ENCODE peak calls at places on chromosomes 12 and 14, in seven cellular contexts. A is AG10803; P is ascending aorta; F is neural crest cell; J is activated B cell treated with CpG ODN at 0.5 μM for 24 hours; S is CD8-positive, alpha-beta T cell; O is IMR-90. X is an unnamed sample.

GRCh38 chr12:129202109-129202814 is 349.0 kb downstream of the GLT1D1 start:
- DNase-seq in S (no peak), J (no peak), P (no peak), A (no peak), O (no peak), F (no peak), X (no peak)

GRCh38 chr12:102063066-102063465 is 1.3 kb upstream of the WASHC3 start:
- DNase-seq in S (no peak), A (no peak), F (no peak), P (no peak), O (no peak), J (no peak), X (no peak)

GRCh38 chr14:22850944-22851790 is 14.8 kb downstream of the MMP14 start:
- DNase-seq in S (no peak), F (no peak), A (peak; percentile 99), O (peak; percentile 98), P (peak; percentile 80), J (no peak), X (no peak)

GRCh38 chr12:16090974-16091373 is 179.8 kb downstream of the DERA start:
- DNase-seq in S (no peak), A (no peak), F (no peak), J (no peak), P (no peak), O (no peak), X (no peak)

GRCh38 chr14:91377700-91378652 is 39.6 kb downstream of the CCDC88C start:
- DNase-seq in P (no peak), J (no peak), F (no peak), O (no peak), S (no peak), A (peak; percentile 38), X (no peak)

GRCh38 chr12:110960795-110961194 is 40.4 kb upstream of the MYL2 start:
- DNase-seq in J (no peak), A (no peak), F (no peak), P (no peak), O (no peak), S (no peak), X (no peak)

GRCh38 chr12:4855121-4855924 is 54.4 kb upstream of the KCNA1 start:
- DNase-seq in A (peak; percentile 79), O (peak; percentile 72), F (peak; percentile 62), P (no peak), J (no peak), S (peak; percentile 33), X (peak; percentile 58)

GRCh38 chr12:43884683-43885410 is 49.0 kb downstream of the TMEM117 start:
- DNase-seq in P (no peak), O (no peak), F (no peak), J (no peak), A (no peak), S (no peak), X (no peak)

GRCh38 chr14:26206640-26207039 is 391.2 kb downstream of the NOVA1 start:
- DNase-seq in F (no peak), P (no peak), A (no peak), J (no peak), S (no peak), O (no peak), X (no peak)

GRCh38 chr14:24310666-24311604 is at the start of gene LTB4R:
- DNase-seq in J (peak; percentile 73), F (no peak), P (no peak), S (peak; percentile 55), O (peak; percentile 73), A (peak; percentile 71), X (no peak)

GRCh38 chr14:79551591-79551990 is 659.7 kb downstream of the DIO2 start:
- DNase-seq in F (no peak), O (no peak), P (no peak), A (no peak), J (no peak), S (no peak), X (no peak)

GRCh38 chr12:124599074-124599999 is 31.9 kb upstream of the NCOR2 start:
- DNase-seq in J (no peak), P (no peak), O (peak; percentile 45), F (no peak), A (peak; percentile 72), S (no peak), X (no peak)

GRCh38 chr12:2194060-2194459 is 141.3 kb downstream of the CACNA1C start:
- DNase-seq in F (no peak), S (no peak), O (no peak), P (no peak), J (no peak), A (no peak), X (no peak)

GRCh38 chr12:125435871-125436270 is 370.6 kb downstream of the AACS start:
- DNase-seq in J (no peak), F (no peak), S (no peak), O (no peak), P (no peak), A (no peak), X (no peak)

GRCh38 chr14:64792231-64792630 is 87.5 kb downstream of the SPTB start:
- DNase-seq in O (no peak), J (no peak), P (no peak), A (no peak), F (no peak), S (no peak), X (no peak)

GRCh38 chr14:54593860-54594259 is 26.9 kb downstream of the SAMD4A start:
- DNase-seq in J (no peak), S (no peak), A (no peak), F (no peak), P (no peak), O (peak; percentile 72), X (no peak)

GRCh38 chr12:2163172-2163927 is 110.6 kb downstream of the CACNA1C start:
- DNase-seq in O (peak; percentile 98), S (no peak), P (peak; percentile 53), J (no peak), F (no peak), A (peak; percentile 96), X (no peak)

GRCh38 chr12:41972196-41972994 is 172.3 kb downstream of the GXYLT1 start:
- DNase-seq in S (no peak), F (no peak), P (no peak), O (no peak), A (no peak), J (no peak), X (no peak)

GRCh38 chr12:105060715-105061378 is 23.4 kb downstream of the ALDH1L2 start:
- DNase-seq in F (no peak), S (no peak), J (no peak), P (no peak), A (no peak), O (no peak), X (no peak)

GRCh38 chr12:108260039-108260438 is 79.1 kb downstream of the CMKLR1 start:
- DNase-seq in J (no peak), A (no peak), P (no peak), F (no peak), S (no peak), O (no peak), X (no peak)

GRCh38 chr12:94145231-94145979 is 3.0 kb upstream of the PLXNC1 start:
- DNase-seq in P (no peak), O (peak; percentile 55), A (peak; percentile 52), F (no peak), J (no peak), S (no peak), X (no peak)
- TF ChIP-seq CTCF in P (peak; percentile 21), O (peak; percentile 54), A (peak; percentile 54), F (peak; percentile 35), J (no peak), S (no peak), X (peak; percentile 34)

GRCh38 chr12:131834798-131835615 is 6.8 kb downstream of the MMP17 start:
- DNase-seq in J (no peak), O (no peak), P (no peak), F (no peak), A (no peak), S (no peak), X (no peak)

GRCh38 chr12:131832393-131833231 is 4.4 kb downstream of the MMP17 start:
- DNase-seq in J (no peak), P (no peak), O (peak; percentile 30), S (no peak), F (no peak), A (peak; percentile 81), X (no peak)

GRCh38 chr12:131831635-131832041 is 3.4 kb downstream of the MMP17 start:
- DNase-seq in S (no peak), A (peak; percentile 94), O (peak; percentile 53), J (no peak), P (no peak), F (no peak), X (no peak)

GRCh38 chr12:131833896-131834641 is 5.9 kb downstream of the MMP17 start:
- DNase-seq in F (no peak), A (no peak), O (peak; percentile 37), S (no peak), P (no peak), J (no peak), X (no peak)

GRCh38 chr12:131833288-131833895 is 5.2 kb downstream of the MMP17 start:
- DNase-seq in F (no peak), J (no peak), S (no peak), P (no peak), A (no peak), O (no peak), X (no peak)
- TF ChIP-seq CTCF in F (no peak), J (no peak), S (no peak), P (no peak), A (no peak), O (no peak), X (peak; percentile 26)

DNA sequence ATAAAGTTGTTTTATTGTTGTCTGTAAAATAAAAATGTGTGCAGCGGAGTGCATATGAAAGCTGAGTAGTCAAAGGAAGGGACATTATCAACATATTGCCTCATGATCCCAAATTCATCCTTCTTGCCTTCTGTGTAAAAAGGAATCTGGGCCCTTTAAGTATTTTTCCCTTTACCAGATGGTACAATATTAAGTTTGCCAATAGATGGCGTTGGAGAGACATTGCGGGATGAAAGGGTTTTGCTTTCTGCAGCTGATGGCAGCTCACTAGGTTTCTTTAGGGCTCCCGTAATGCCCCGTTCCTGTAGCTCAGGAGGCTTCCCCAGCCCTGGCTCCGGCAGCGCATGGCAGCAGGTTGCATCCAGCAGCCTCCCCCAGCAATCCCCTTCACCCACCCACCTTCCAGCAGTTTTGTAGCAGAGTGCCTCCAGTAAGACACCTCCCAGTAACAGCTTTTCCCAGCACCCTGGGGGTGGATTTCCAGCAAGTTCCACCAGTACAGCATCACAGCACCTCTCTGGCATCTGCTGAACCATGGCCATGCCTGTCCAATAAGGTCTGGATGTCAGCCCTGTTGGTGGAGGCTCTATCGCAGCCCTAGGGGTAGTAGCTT is 354.4 kb downstream of the MED13L start:
- DNase-seq in F (no peak), A (no peak), S (no peak), P (no peak), O (no peak), J (no peak), X (no peak)
- TF ChIP-seq CTCF in F (peak; percentile 50), A (peak; percentile 18), S (no peak), P (no peak), O (peak; percentile 28), J (no peak), X (no peak)

GRCh38 chr14:61076531-61076930 is 95.5 kb downstream of the SLC38A6 start:
- DNase-seq in A (peak; percentile 82), J (no peak), P (no peak), S (no peak), O (peak; percentile 38), F (no peak), X (no peak)

GRCh38 chr14:61077437-61077836 is 96.4 kb downstream of the SLC38A6 start:
- DNase-seq in F (no peak), S (no peak), A (no peak), O (no peak), J (no peak), P (no peak), X (no peak)

GRCh38 chr14:61074852-61075251 is 93.8 kb downstream of the SLC38A6 start:
- DNase-seq in A (no peak), J (no peak), P (no peak), S (no peak), O (no peak), F (no peak), X (no peak)

GRCh38 chr14:61077946-61078738 is 97.1 kb downstream of the SLC38A6 start:
- DNase-seq in F (no peak), O (peak; percentile 38), P (no peak), J (no peak), S (no peak), A (no peak), X (no peak)

GRCh38 chr14:61080591-61081010 is 99.6 kb downstream of the SLC38A6 start:
- DNase-seq in P (no peak), A (peak; percentile 97), F (no peak), J (peak; percentile 22), O (peak; percentile 83), S (no peak), X (no peak)
- TF ChIP-seq CTCF in P (no peak), A (peak; percentile 33), F (no peak), J (no peak), O (no peak), S (no peak), X (no peak)

X was measured in mesothelial cell of epicardium.